ENCODE peak calls at places on chromosomes 2 and 18, in nine cellular contexts. A is tibial artery, G is fibroblast of lung, E is uterus, S is PC-3, V is astrocyte of the spinal cord, N is spleen, W is astrocyte of the cerebellum, F is lower lobe of right lung. Q is an unnamed sample.

GRCh38 chr18:616380-616995 is 19.7 kb downstream of the CLUL1 start:
- DNase-seq in A (no peak), G (peak; percentile 73), E (no peak), S (peak; percentile 65), V (peak; percentile 56), N (no peak), W (peak; percentile 35), F (no peak), Q (peak; percentile 19)

GRCh38 chr2:222912117-222912516 is 51.3 kb downstream of the ACSL3 start:
- DNase-seq in A (no peak), G (peak; percentile 88), E (no peak), S (no peak), V (no peak), N (no peak), W (no peak), F (no peak), Q (no peak)

GRCh38 chr2:32745191-32745590 is 117.3 kb downstream of the TTC27 start:
- DNase-seq in A (no peak), G (no peak), E (no peak), S (peak; percentile 41), V (peak; percentile 19), N (no peak), W (no peak), F (no peak), Q (no peak)

GRCh38 chr2:158998486-158999248 is 30.2 kb downstream of the TANC1 start:
- DNase-seq in A (no peak), G (peak; percentile 87), E (no peak), S (no peak), V (peak; percentile 81), N (no peak), W (no peak), F (no peak), Q (no peak)

GRCh38 chr2:198309673-198310280 is 505.4 kb downstream of the PLCL1 start:
- DNase-seq in A (no peak), G (peak; percentile 61), E (no peak), S (peak; percentile 74), V (peak; percentile 52), N (no peak), W (peak; percentile 42), F (no peak), Q (peak; percentile 35)

GRCh38 chr2:230684222-230685164 is 28.1 kb upstream of the CAB39 start:
- DNase-seq in A (no peak), G (no peak), E (no peak), S (peak; percentile 92), V (peak; percentile 68), N (no peak), W (no peak), F (no peak), Q (no peak)

GRCh38 chr2:101364878-101365277 is 22.4 kb downstream of the CREG2 start:
- DNase-seq in A (no peak), G (no peak), E (no peak), S (no peak), V (no peak), N (no peak), W (no peak), F (no peak), Q (no peak)

GRCh38 chr2:231219289-231219688 is 20.9 kb downstream of the ARMC9 start:
- DNase-seq in A (no peak), G (no peak), E (no peak), S (no peak), V (no peak), N (no peak), W (no peak), F (no peak), Q (no peak)

GRCh38 chr2:231241755-231242507 is 43.5 kb downstream of the ARMC9 start:
- DNase-seq in A (no peak), G (peak; percentile 11), E (no peak), S (no peak), V (no peak), N (no peak), W (no peak), F (peak; percentile 62), Q (peak; percentile 84)

GRCh38 chr2:240390091-240391073 is 45.1 kb upstream of the GPC1 start:
- DNase-seq in A (peak; percentile 56), G (no peak), E (peak; percentile 7), S (no peak), V (no peak), N (peak; percentile 70), W (no peak), F (peak; percentile 41), Q (no peak)

GRCh38 chr2:74743778-74744177 is 89.7 kb downstream of the SEMA4F start:
- DNase-seq in A (no peak), G (no peak), E (no peak), S (no peak), V (no peak), N (no peak), W (no peak), F (no peak), Q (no peak)

GRCh38 chr2:118000041-118000440 is 13.8 kb downstream of the CCDC93 start:
- DNase-seq in A (no peak), G (no peak), E (no peak), S (no peak), V (no peak), N (no peak), W (no peak), F (no peak), Q (no peak)
- TF ChIP-seq CTCF in A (no peak), G (no peak), E (no peak), S (no peak), V (no peak), N (no peak), W (no peak), F (no peak), Q (no peak)

GRCh38 chr2:236237468-236238190 is 26.6 kb downstream of the ASB18 start:
- DNase-seq in A (peak; percentile 63), G (no peak), E (no peak), S (no peak), V (no peak), N (no peak), W (no peak), F (no peak), Q (no peak)

GRCh38 chr2:236238756-236239155 is 25.4 kb downstream of the ASB18 start:
- DNase-seq in A (peak; percentile 20), G (no peak), E (no peak), S (no peak), V (no peak), N (no peak), W (no peak), F (no peak), Q (no peak)

GRCh38 chr2:236239276-236240065 is 24.7 kb downstream of the ASB18 start:
- DNase-seq in A (peak; percentile 60), G (no peak), E (no peak), S (no peak), V (no peak), N (no peak), W (no peak), F (no peak), Q (no peak)

GRCh38 chr2:236240228-236240990 is 23.8 kb downstream of the ASB18 start:
- DNase-seq in A (peak; percentile 73), G (no peak), E (no peak), S (no peak), V (no peak), N (no peak), W (peak; percentile 16), F (no peak), Q (no peak)

DNA sequence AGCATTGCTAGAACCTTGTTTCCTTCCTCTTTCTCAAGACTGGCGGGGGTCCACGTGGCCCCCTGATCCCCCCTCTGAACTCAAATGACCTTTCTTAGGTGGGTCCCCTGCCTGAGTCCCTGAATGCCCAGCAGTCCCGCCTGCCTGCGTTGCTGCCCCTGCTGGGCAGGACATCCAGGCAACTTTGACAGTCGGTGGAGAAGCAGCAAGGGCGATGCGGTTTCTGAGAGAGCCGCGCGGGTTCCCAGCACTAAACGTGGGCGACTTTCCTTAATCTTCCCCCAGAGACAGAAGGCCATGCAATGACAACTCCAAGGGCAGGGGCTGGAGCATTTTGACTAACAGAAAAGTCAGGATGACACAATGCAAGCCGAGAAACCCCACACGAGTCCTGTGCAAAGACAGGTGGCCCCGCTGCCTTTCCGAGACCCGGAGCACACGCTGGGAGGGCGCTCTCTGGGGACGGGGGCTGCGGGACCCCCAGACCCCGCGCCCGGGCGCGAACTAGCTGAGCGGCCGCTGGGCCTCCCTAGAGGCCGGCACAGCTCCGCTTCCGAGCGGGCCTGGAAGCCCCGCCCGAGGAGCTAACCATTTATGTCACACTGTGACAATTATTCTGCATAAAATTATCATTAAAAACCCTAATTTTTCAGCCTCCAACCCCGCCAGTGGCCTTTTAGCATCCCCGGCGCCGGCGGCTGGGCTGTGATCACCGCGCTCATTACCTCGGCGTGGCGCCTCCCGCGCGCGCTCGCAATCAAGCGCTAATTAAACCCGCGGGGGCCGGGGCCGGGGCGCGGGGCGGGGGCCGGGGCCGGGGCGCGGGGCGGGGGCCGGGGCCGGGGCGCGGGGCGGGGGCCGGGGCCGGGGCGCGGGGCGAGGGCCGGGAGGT is 27.4 kb downstream of the ASB18 start:
- DNase-seq in A (peak; percentile 51), G (no peak), E (no peak), S (no peak), V (no peak), N (no peak), W (no peak), F (no peak), Q (no peak)
- H3K4me3 ChIP-seq in A (peak overlapping the region; percentile 42), G (no peak overlapping the region), E (no peak overlapping the region), S (no peak overlapping the region), V (no peak overlapping the region), N (no peak overlapping the region), W (peak overlapping the region; percentile 27), F (no peak overlapping the region), Q (no peak overlapping the region)

DNA sequence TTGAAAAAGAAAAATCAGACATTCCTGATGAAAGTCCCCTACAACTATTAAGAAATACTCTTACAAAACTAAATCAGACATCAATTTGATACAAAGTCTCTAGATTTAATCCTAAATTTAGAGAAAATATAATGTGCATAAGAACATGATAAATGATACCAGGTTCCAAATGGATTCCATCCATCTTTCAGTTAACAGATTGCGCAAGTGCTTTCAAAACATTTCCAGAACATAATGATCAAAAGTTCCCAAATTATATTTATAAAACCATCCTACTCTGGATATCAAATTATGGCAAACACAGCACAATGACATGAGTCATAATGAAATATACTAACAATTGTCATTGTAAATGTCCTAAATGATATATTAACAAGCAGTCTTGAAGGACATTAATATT is 151.0 kb upstream of the GYPC start:
- DNase-seq in A (no peak), G (no peak), E (no peak), S (no peak), V (no peak), N (no peak), W (no peak), F (no peak), Q (no peak)
- TF ChIP-seq CTCF in A (no peak), G (no peak), E (no peak), S (no peak), V (no peak), N (no peak), W (no peak), F (no peak), Q (no peak)

DNA sequence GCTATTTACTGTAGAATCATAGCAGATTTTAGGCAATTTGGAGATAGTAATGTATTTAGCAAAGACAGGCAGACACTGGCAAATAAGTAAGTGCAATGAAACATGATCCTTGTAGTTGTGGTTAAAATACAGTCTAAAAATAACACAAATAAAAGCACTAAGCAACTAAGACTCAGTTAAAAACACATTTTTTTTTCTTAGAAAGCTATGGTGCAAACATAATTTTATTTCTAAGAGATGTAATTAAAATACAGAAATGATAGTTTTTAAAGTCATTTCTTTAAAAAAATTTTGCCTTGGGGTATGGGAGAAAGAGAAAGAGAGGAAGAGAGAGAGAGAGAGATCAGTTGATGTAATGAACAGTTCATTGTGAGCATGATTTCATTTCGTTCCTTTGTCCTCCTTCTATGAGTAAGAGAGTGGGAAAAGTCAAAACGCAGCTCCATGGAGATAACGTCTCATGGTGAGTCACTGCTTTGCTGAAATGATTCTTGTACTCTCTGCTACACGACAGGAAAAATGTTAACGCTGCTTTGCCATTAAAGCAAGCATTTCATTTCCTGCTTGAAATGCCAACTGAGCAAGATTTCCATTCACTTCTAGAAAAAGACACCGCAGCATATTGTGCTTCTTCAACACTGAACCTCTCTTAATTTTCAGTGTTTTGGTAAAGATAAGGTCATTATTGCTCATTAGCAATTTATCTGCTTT is 61.3 kb upstream of the PGAP1 start:
- DNase-seq in A (no peak), G (peak; percentile 98), E (peak; percentile 57), S (peak; percentile 95), V (peak; percentile 98), N (no peak), W (peak; percentile 92), F (no peak), Q (peak; percentile 90)
- H3K4me3 ChIP-seq in A (no peak overlapping the region), G (peak overlapping the region; percentile 34), E (no peak overlapping the region), S (peak overlapping the region; percentile 52), V (peak overlapping the region; percentile 9), N (no peak overlapping the region), W (peak overlapping the region; percentile 10), F (no peak overlapping the region), Q (peak overlapping the region; percentile 22)